ENCODE peak calls at places on chromosomes 6 and 20, in ten cellular contexts. J, Q, K, Z, G, A, H, N, S and D are unnamed samples.

GRCh38 chr6:30752164-30752927 is 8.0 kb upstream of the IER3 start:
- DNase-seq in J (no peak), Q (peak; percentile 64), K (peak; percentile 89), Z (peak; percentile 100), G (peak; percentile 83), A (peak; percentile 93), H (peak; percentile 93), N (no peak), S (peak; percentile 99), D (no peak)

GRCh38 chr6:40550096-40550731 is 37.0 kb downstream of the LRFN2 start:
- DNase-seq in J (peak; percentile 3), Q (no peak), K (peak; percentile 43), Z (peak; percentile 47), G (peak; percentile 55), A (peak; percentile 15), H (no peak), N (peak; percentile 16), S (peak; percentile 16), D (no peak)

GRCh38 chr6:33420493-33421343 is 853 bp downstream of the SYNGAP1 start:
- DNase-seq in J (no peak), Q (no peak), K (no peak), Z (no peak), G (no peak), A (no peak), H (no peak), N (no peak), S (no peak), D (no peak)

GRCh38 chr6:34638834-34639736 is 57.5 kb downstream of the ILRUN start:
- DNase-seq in J (no peak), Q (no peak), K (peak; percentile 65), Z (no peak), G (no peak), A (no peak), H (no peak), N (no peak), S (no peak), D (peak; percentile 28)

GRCh38 chr6:17907467-17908229 is 79.8 kb downstream of the KIF13A start:
- DNase-seq in J (no peak), Q (no peak), K (peak; percentile 56), Z (peak; percentile 3), G (peak; percentile 98), A (peak; percentile 81), H (peak; percentile 69), N (no peak), S (peak; percentile 93), D (no peak)

GRCh38 chr6:53979468-53980067 is 131.7 kb upstream of the MLIP start:
- DNase-seq in J (no peak), Q (no peak), K (no peak), Z (peak; percentile 43), G (peak; percentile 7), A (peak; percentile 51), H (no peak), N (peak; percentile 17), S (peak; percentile 29), D (peak; percentile 5)

GRCh38 chr6:149060985-149061760 is 256.3 kb upstream of the TAB2 start:
- DNase-seq in J (no peak), Q (no peak), K (peak; percentile 39), Z (peak; percentile 44), G (no peak), A (no peak), H (no peak), N (no peak), S (no peak), D (no peak)

GRCh38 chr20:62088258-62089127 is 22.8 kb upstream of the TAF4 start:
- DNase-seq in J (no peak), Q (no peak), K (no peak), Z (peak; percentile 68), G (peak; percentile 30), A (peak; percentile 96), H (no peak), N (no peak), S (peak; percentile 30), D (no peak)

GRCh38 chr20:14780508-14780907 is 443.1 kb upstream of the FLRT3 start:
- DNase-seq in J (no peak), Q (no peak), K (no peak), Z (no peak), G (no peak), A (no peak), H (no peak), N (no peak), S (no peak), D (no peak)

GRCh38 chr6:9896806-9897205 is 518.1 kb downstream of the TFAP2A start:
- DNase-seq in J (no peak), Q (no peak), K (no peak), Z (no peak), G (no peak), A (no peak), H (no peak), N (no peak), S (no peak), D (no peak)

GRCh38 chr20:3843490-3843889 is 3.1 kb upstream of the MAVS start:
- DNase-seq in J (no peak), Q (no peak), K (no peak), Z (no peak), G (peak; percentile 63), A (peak; percentile 89), H (no peak), N (no peak), S (peak; percentile 81), D (no peak)

GRCh38 chr6:36949636-36950035 is 4.9 kb upstream of the PI16 start:
- DNase-seq in J (no peak), Q (no peak), K (no peak), Z (no peak), G (no peak), A (no peak), H (no peak), N (no peak), S (no peak), D (no peak)

GRCh38 chr20:5080384-5080877 is 39.3 kb downstream of the PCNA start:
- DNase-seq in J (no peak), Q (no peak), K (peak; percentile 33), Z (no peak), G (peak; percentile 99), A (no peak), H (peak; percentile 86), N (no peak), S (peak; percentile 24), D (no peak)

GRCh38 chr6:84280030-84280429 is 52.6 kb upstream of the CEP162 start:
- DNase-seq in J (no peak), Q (no peak), K (no peak), Z (no peak), G (no peak), A (no peak), H (no peak), N (no peak), S (peak; percentile 30), D (no peak)

GRCh38 chr20:37406010-37406998 is 60.4 kb downstream of the SRC start:
- DNase-seq in J (peak; percentile 40), Q (peak; percentile 54), K (no peak), Z (peak; percentile 77), G (peak; percentile 56), A (peak; percentile 94), H (peak; percentile 73), N (peak; percentile 68), S (no peak), D (peak; percentile 58)

GRCh38 chr6:83431545-83432165 is 804 bp upstream of the ME1 start:
- DNase-seq in J (no peak), Q (no peak), K (peak; percentile 30), Z (no peak), G (no peak), A (no peak), H (no peak), N (no peak), S (no peak), D (no peak)

GRCh38 chr20:35398660-35399144 is 13.1 kb downstream of the UQCC1 start:
- DNase-seq in J (no peak), Q (no peak), K (no peak), Z (no peak), G (no peak), A (no peak), H (no peak), N (no peak), S (peak; percentile 64), D (no peak)

GRCh38 chr6:35668708-35669440 is 19.8 kb downstream of the FKBP5 start:
- DNase-seq in J (no peak), Q (no peak), K (no peak), Z (no peak), G (no peak), A (no peak), H (no peak), N (no peak), S (no peak), D (no peak)

GRCh38 chr6:45923831-45924391 is 91.7 kb downstream of the CLIC5 start:
- DNase-seq in J (peak; percentile 51), Q (no peak), K (no peak), Z (no peak), G (no peak), A (no peak), H (no peak), N (no peak), S (no peak), D (no peak)

GRCh38 chr6:43990627-43991619 is 136.3 kb downstream of the MRPL14 start:
- DNase-seq in J (no peak), Q (no peak), K (peak; percentile 62), Z (peak; percentile 56), G (peak; percentile 76), A (no peak), H (peak; percentile 35), N (no peak), S (peak; percentile 64), D (no peak)

GRCh38 chr6:5308066-5308465 is 46.8 kb downstream of the FARS2 start:
- DNase-seq in J (no peak), Q (no peak), K (no peak), Z (no peak), G (no peak), A (no peak), H (no peak), N (no peak), S (no peak), D (no peak)

GRCh38 chr6:42156638-42157037 is 14.2 kb upstream of the C6orf132 start:
- DNase-seq in J (no peak), Q (no peak), K (no peak), Z (no peak), G (no peak), A (no peak), H (no peak), N (no peak), S (no peak), D (no peak)

GRCh38 chr6:20402181-20403079 is 751 bp downstream of the E2F3 start:
- DNase-seq in J (peak; percentile 47), Q (peak; percentile 41), K (peak; percentile 21), Z (peak; percentile 66), G (peak; percentile 52), A (no peak), H (peak; percentile 80), N (peak; percentile 46), S (no peak), D (no peak)

GRCh38 chr6:35919085-35919826 is 1.6 kb downstream of the SRPK1 start:
- DNase-seq in J (no peak), Q (no peak), K (no peak), Z (no peak), G (peak; percentile 16), A (no peak), H (no peak), N (no peak), S (no peak), D (no peak)

GRCh38 chr6:139433647-139434419 is 59.4 kb upstream of the CITED2 start:
- DNase-seq in J (no peak), Q (no peak), K (no peak), Z (no peak), G (peak; percentile 78), A (no peak), H (no peak), N (no peak), S (no peak), D (no peak)

GRCh38 chr6:111662794-111663231 is 57.1 kb upstream of the TRAF3IP2 start:
- DNase-seq in J (no peak), Q (no peak), K (no peak), Z (no peak), G (peak; percentile 79), A (peak; percentile 48), H (no peak), N (no peak), S (no peak), D (no peak)